ENCODE peak calls at places on chromosomes 12 and 14, in six cellular contexts. R is A549, K is cardiac fibroblast, I is fibroblast of pulmonary artery, O is prostate gland, S is astrocyte of the cerebellum. Y is an unnamed sample.

GRCh38 chr12:120851939-120852338 is 52.2 kb downstream of the SPPL3 start:
- DNase-seq in I (no peak), K (no peak), S (no peak), R (no peak), O (no peak), Y (no peak)

GRCh38 chr14:67532998-67533753 is at the start of gene PLEKHH1:
- DNase-seq in K (peak; percentile 64), I (peak; percentile 61), S (no peak), R (peak; percentile 77), O (peak; percentile 75), Y (peak; percentile 76)

GRCh38 chr12:132547207-132547740 is 57.3 kb downstream of the FBRSL1 start:
- DNase-seq in K (no peak), S (no peak), O (no peak), R (no peak), I (no peak), Y (no peak)

GRCh38 chr14:61203059-61203753 is 77.9 kb downstream of the TMEM30B start:
- DNase-seq in S (no peak), R (no peak), K (no peak), O (no peak), I (no peak), Y (no peak)

GRCh38 chr14:44589180-44589579 is 82.1 kb upstream of the FSCB start:
- DNase-seq in K (no peak), S (no peak), O (no peak), I (no peak), R (no peak), Y (no peak)

GRCh38 chr14:92747701-92748258 is 647 bp downstream of the LGMN start:
- DNase-seq in R (no peak), K (no peak), O (peak; percentile 10), I (peak; percentile 15), S (no peak), Y (no peak)

GRCh38 chr14:76920572-76921175 is 94.5 kb downstream of the LRRC74A start:
- DNase-seq in K (peak; percentile 71), O (no peak), R (no peak), I (peak; percentile 49), S (no peak), Y (no peak)

GRCh38 chr12:12024958-12025682 is 45.6 kb upstream of the BCL2L14 start:
- DNase-seq in K (no peak), R (no peak), I (no peak), O (peak; percentile 49), S (no peak), Y (no peak)

GRCh38 chr12:109831365-109831764 is 1.8 kb downstream of the TRPV4 start:
- DNase-seq in R (no peak), I (no peak), O (no peak), S (no peak), K (no peak), Y (no peak)

GRCh38 chr12:109832534-109833306 is 478 bp downstream of the TRPV4 start:
- DNase-seq in I (no peak), K (no peak), R (no peak), S (no peak), O (no peak), Y (no peak)

GRCh38 chr12:109831929-109832328 is 1.3 kb downstream of the TRPV4 start:
- DNase-seq in I (no peak), R (no peak), S (no peak), K (no peak), O (no peak), Y (no peak)

GRCh38 chr12:109835827-109836226 is 2.6 kb upstream of the TRPV4 start:
- DNase-seq in S (no peak), K (no peak), I (no peak), R (no peak), O (no peak), Y (no peak)

DNA sequence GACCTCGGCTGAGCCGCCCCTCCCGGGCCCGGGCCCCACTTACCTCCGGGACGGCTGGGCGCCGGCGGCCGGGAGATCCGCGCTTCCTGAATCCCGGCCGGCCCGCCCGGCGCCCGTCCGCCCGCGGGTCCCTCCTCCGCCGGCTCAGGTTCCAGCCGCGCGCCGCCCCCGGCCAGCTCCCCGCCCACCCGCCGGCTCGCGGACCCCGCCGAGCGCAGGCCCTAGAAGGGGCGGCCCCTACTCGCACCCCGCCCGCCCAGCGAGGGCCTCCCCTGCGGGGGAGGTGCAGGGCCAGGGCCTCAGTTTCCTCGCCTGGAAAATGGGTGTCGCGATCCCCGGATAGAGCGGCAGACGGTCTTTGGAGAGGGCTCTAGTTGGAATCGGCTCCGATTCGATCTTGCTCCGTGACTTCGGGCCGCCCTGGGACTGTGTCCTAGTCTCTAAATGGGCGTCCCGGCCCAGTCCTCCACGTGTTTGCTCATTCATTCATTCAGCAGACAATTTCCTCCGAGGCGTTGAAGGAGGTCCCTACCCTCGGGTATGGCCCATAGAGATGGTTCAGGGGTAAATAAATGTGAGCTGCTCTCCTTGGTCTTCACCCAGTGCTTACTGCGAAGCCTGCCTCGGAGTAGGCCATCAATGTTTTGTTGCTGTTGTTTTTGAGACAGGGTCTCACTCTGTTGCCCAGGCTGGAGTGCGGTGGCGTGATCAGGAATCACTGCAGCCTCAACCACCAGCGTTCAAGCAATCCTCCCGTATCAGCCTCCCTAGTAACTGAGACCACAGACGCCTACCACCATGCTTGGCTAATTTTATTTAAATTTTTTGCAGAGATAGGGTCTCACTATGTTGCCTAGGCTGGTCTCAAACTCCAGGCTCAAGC is at the start of gene TRPV4:
- DNase-seq in I (peak; percentile 44), K (peak; percentile 57), R (no peak), S (no peak), O (no peak), Y (peak; percentile 31)
- H3K4me3 ChIP-seq in I (peak within 1 kb of the TSS; percentile 62), K (peak within 1 kb of the TSS; percentile 62), R (no peak within 1 kb of the TSS), S (peak within 1 kb of the TSS; percentile 55), O (peak within 1 kb of the TSS; percentile 37), Y (peak within 1 kb of the TSS; percentile 64)

GRCh38 chr12:122872815-122873361 is 23.0 kb downstream of the VPS37B start:
- DNase-seq in O (no peak), S (no peak), I (no peak), R (no peak), K (no peak), Y (no peak)
- H3K4me3 ChIP-seq in O (no peak overlapping the region), S (no peak overlapping the region), I (no peak overlapping the region), R (no peak overlapping the region), K (no peak overlapping the region), Y (peak overlapping the region; percentile 2)

GRCh38 chr12:22276313-22276712 is 58.2 kb downstream of the ST8SIA1 start:
- DNase-seq in I (no peak), R (no peak), O (no peak), S (no peak), K (no peak), Y (no peak)
- H3K4me3 ChIP-seq in I (peak overlapping the region; percentile 4), R (no peak overlapping the region), O (no peak overlapping the region), S (no peak overlapping the region), K (peak overlapping the region; percentile 21), Y (no peak overlapping the region)

DNA sequence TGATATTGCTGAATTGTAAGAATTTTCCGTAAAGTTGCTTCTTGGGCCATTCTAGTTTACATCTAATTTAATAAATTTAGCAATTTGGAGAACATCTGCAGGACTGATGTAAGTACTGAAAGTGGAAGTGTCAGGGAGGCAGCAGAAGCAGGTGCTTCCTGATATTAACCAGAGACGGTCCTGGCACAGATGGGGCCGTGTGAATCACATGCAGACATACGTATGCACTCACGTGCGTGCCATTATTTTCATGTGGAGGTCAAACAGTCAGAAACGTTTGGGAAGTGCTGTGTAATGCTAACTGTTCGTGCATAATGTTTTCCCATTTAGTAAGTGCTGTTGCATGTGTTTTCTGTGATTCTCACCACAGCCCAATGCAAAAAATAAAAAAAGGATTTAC is 87.8 kb upstream of the DYNC1H1 start:
- DNase-seq in R (no peak), O (peak; percentile 33), S (no peak), I (peak; percentile 57), K (peak; percentile 71), Y (no peak)
- H3K4me3 ChIP-seq in R (no peak overlapping the region), O (no peak overlapping the region), S (no peak overlapping the region), I (no peak overlapping the region), K (no peak overlapping the region), Y (no peak overlapping the region)

GRCh38 chr12:32502693-32503510 is 103.5 kb downstream of the FGD4 start:
- DNase-seq in K (peak; percentile 91), O (no peak), R (no peak), S (no peak), I (peak; percentile 94), Y (peak; percentile 28)
- H3K4me3 ChIP-seq in K (no peak overlapping the region), O (no peak overlapping the region), R (no peak overlapping the region), S (peak overlapping the region; percentile 5), I (peak overlapping the region; percentile 42), Y (peak overlapping the region; percentile 17)

GRCh38 chr12:109292342-109292711 is 16.8 kb downstream of the FOXN4 start:
- DNase-seq in S (no peak), K (no peak), O (no peak), I (no peak), R (no peak), Y (no peak)

GRCh38 chr12:109290061-109290460 is 19.0 kb downstream of the FOXN4 start:
- DNase-seq in K (no peak), O (no peak), S (no peak), I (no peak), R (no peak), Y (no peak)

GRCh38 chr12:109293106-109293505 is 16.0 kb downstream of the FOXN4 start:
- DNase-seq in S (no peak), I (no peak), R (no peak), O (no peak), K (no peak), Y (no peak)

GRCh38 chr12:109291531-109292341 is 17.3 kb downstream of the FOXN4 start:
- DNase-seq in S (no peak), O (peak; percentile 26), R (no peak), K (peak; percentile 35), I (peak; percentile 9), Y (peak; percentile 42)

DNA sequence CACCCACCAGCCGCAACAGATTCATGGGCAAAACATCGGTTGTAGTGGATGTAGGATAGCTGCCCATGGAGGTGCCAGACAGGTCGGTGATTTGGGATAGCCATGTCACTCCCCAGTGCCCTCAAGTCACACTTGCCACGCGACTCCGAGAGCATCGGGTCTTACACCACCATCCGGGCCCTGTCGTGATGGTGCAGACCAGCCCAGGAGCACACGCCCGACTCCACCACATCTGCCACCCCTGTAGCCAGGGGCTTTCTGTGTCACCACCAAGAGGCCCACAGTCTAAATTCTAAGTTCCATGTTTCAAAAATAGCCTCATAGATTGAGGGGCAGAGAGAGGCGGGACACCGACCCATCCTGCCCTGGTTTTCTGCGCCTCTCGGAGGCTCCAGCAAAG is 18.0 kb downstream of the FOXN4 start:
- DNase-seq in K (no peak), S (no peak), O (no peak), I (no peak), R (no peak), Y (no peak)
- H3K4me3 ChIP-seq in K (no peak overlapping the region), S (no peak overlapping the region), O (no peak overlapping the region), I (no peak overlapping the region), R (no peak overlapping the region), Y (no peak overlapping the region)

GRCh38 chr14:29993148-29993547 is 65.5 kb upstream of the PRKD1 start:
- DNase-seq in I (no peak), K (no peak), R (no peak), S (no peak), O (no peak), Y (no peak)

GRCh38 chr14:30002859-30003258 is 75.2 kb upstream of the PRKD1 start:
- DNase-seq in K (peak; percentile 6), R (no peak), O (no peak), S (no peak), I (no peak), Y (no peak)

GRCh38 chr14:29999013-29999539 is 71.4 kb upstream of the PRKD1 start:
- DNase-seq in O (no peak), S (no peak), K (no peak), I (peak; percentile 8), R (no peak), Y (no peak)
- H3K4me3 ChIP-seq in O (no peak overlapping the region), S (no peak overlapping the region), K (no peak overlapping the region), I (no peak overlapping the region), R (no peak overlapping the region), Y (no peak overlapping the region)

GRCh38 chr12:117579939-117580717 is 218.7 kb upstream of the NOS1 start:
- DNase-seq in O (no peak), R (no peak), K (no peak), I (no peak), S (no peak), Y (no peak)
- H3K4me3 ChIP-seq in O (no peak overlapping the region), R (no peak overlapping the region), K (no peak overlapping the region), I (no peak overlapping the region), S (no peak overlapping the region), Y (no peak overlapping the region)

Y was measured in HAP-1.